ENCODE peak calls at places on chromosomes 2 and 18, in six cellular contexts. V is PC-9, W is GM12865, Z is AG04450, L is AG04449, R is A549. D is an unnamed sample.

GRCh38 chr18:3450358-3451107 is 561 bp downstream of the TGIF1 start:
- DNase-seq in W (peak; percentile 29), R (no peak), Z (no peak), V (no peak), L (no peak), D (peak; percentile 85)

GRCh38 chr2:241658296-241658695 is 20.8 kb downstream of the ATG4B start:
- DNase-seq in L (no peak), Z (no peak), R (no peak), V (no peak), W (no peak), D (no peak)

GRCh38 chr2:239380831-239381708 is 19.8 kb downstream of the HDAC4 start:
- DNase-seq in Z (no peak), W (peak; percentile 51), L (no peak), R (no peak), V (no peak), D (no peak)

GRCh38 chr2:134262666-134263065 is 8.8 kb downstream of the MGAT5 start:
- DNase-seq in L (no peak), V (no peak), R (no peak), Z (no peak), W (peak; percentile 67), D (no peak)

GRCh38 chr2:157415632-157416101 is 28.2 kb downstream of the CYTIP start:
- DNase-seq in R (no peak), Z (no peak), L (no peak), V (no peak), W (no peak), D (no peak)

GRCh38 chr18:2911533-2911932 is 64.7 kb downstream of the EMILIN2 start:
- DNase-seq in W (no peak), V (no peak), Z (no peak), L (no peak), R (no peak), D (no peak)

GRCh38 chr2:171522057-171522803 is at the start of gene CYBRD1:
- DNase-seq in V (peak; percentile 66), R (peak; percentile 45), L (no peak), W (peak; percentile 85), Z (peak; percentile 58), D (peak; percentile 93)

GRCh38 chr18:77249583-77250500 is at the start of gene GALR1:
- DNase-seq in R (no peak), W (no peak), Z (no peak), L (no peak), V (no peak), D (peak; percentile 4)

GRCh38 chr18:45321520-45321919 is 293.8 kb upstream of the SLC14A2 start:
- DNase-seq in W (no peak), R (no peak), Z (no peak), V (no peak), L (no peak), D (no peak)

GRCh38 chr18:54149078-54149697 is 75.3 kb downstream of the MBD2 start:
- DNase-seq in V (peak; percentile 91), Z (peak; percentile 54), W (peak; percentile 85), R (peak; percentile 46), L (peak; percentile 80), D (peak; percentile 92)

GRCh38 chr2:173858297-173858731 is 106.9 kb downstream of the SP3 start:
- DNase-seq in L (no peak), R (no peak), Z (no peak), W (peak; percentile 78), V (no peak), D (no peak)

GRCh38 chr18:21991081-21991534 is 178.3 kb upstream of the GATA6 start:
- DNase-seq in R (no peak), V (no peak), W (no peak), Z (no peak), L (no peak), D (peak; percentile 10)

GRCh38 chr18:46220116-46220515 is 115.9 kb downstream of the HAUS1 start:
- DNase-seq in V (no peak), W (no peak), Z (peak; percentile 72), R (no peak), L (peak; percentile 55), D (peak; percentile 49)

GRCh38 chr2:191488135-191488534 is 189.8 kb upstream of the NABP1 start:
- DNase-seq in W (no peak), V (peak; percentile 42), Z (no peak), R (no peak), L (no peak), D (no peak)

GRCh38 chr18:6109743-6110142 is 214.4 kb upstream of the TMEM200C start:
- DNase-seq in R (no peak), V (no peak), W (no peak), Z (no peak), L (no peak), D (no peak)

DNA sequence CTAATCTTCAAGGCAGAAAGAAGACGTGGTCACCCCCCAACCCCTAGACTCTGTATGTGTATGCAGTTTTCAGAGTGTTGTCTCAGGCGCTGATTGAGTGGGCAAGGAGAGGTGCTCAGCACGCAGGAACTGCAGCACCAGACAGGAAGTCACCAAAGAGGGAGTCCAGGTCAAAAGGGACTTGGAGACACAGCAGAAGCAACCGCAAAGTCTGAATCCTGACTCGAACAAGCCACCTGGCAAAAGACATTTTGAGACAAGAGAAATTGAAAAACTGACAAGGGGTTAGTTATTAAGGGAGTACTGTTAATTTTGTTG is 79.8 kb upstream of the LDLRAD4 start:
- DNase-seq in Z (no peak), R (no peak), L (no peak), V (no peak), W (no peak), D (no peak)
- H3K4me3 ChIP-seq in Z (no peak overlapping the region), R (no peak overlapping the region), L (no peak overlapping the region), V (no peak overlapping the region), W (no peak overlapping the region), D (no peak overlapping the region)

GRCh38 chr2:28546242-28546641 is 50.4 kb downstream of the PLB1 start:
- DNase-seq in Z (no peak), V (no peak), R (no peak), L (no peak), W (no peak), D (no peak)
- TF ChIP-seq CTCF in Z (no peak), V (no peak), R (no peak), L (no peak), W (no peak), D (no peak)

DNA sequence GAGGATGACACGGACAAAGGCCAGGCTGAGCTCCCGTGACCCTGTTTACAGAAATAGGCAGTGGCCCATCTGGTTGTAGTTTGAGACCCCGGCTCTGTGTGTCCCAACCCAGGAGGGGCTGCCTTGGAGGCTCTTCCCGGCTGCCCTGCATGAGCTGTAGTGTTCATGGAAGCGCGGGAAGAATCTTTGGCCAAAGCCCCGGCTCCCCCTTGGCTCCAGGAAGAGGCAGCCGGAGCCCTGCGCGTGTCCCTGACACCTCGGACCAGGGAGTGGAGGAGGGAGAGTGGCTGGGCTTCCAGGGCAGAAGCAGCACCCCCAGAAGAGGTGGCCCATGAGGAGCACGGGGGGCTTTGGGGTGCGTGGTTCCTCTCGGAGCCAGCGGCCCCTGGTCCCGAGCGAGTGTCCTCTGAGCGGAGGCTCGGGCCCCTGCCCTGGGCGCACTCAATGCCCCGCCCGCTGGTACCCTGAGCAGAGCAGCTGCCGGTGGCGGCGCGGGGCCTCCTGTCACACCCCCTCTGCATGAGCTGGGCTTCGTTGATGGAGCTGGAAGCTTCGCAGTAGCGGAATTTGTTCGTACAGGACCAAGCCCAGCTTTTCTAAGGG is 21.7 kb downstream of the GPR35 start:
- DNase-seq in Z (no peak), V (no peak), R (no peak), L (no peak), W (no peak), D (no peak)
- H3K4me3 ChIP-seq in Z (no peak overlapping the region), V (no peak overlapping the region), R (no peak overlapping the region), L (no peak overlapping the region), W (no peak overlapping the region), D (no peak overlapping the region)

DNA sequence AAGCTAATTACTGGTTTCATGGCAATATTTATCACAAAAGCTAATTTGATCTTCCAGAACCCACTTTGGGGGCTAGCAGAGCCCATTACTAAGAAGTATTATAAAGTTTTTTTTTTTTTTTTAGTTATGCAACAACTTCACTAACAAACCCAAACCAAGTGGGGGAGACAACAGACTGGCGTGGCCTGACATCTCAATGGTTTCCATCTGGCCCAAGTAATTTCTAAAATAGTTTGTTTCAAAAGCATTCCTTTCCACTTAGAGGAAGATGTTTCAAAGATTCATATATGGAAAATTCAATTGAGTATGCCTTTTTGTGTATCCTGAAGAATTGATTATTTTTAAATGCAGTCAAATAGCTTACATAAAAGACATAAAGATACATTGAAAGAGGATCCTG is 367.1 kb downstream of the HRH4 start:
- DNase-seq in R (no peak), V (no peak), W (no peak), Z (no peak), L (no peak), D (no peak)
- TF ChIP-seq CTCF in R (no peak), V (no peak), W (no peak), Z (no peak), L (no peak), D (no peak)

DNA sequence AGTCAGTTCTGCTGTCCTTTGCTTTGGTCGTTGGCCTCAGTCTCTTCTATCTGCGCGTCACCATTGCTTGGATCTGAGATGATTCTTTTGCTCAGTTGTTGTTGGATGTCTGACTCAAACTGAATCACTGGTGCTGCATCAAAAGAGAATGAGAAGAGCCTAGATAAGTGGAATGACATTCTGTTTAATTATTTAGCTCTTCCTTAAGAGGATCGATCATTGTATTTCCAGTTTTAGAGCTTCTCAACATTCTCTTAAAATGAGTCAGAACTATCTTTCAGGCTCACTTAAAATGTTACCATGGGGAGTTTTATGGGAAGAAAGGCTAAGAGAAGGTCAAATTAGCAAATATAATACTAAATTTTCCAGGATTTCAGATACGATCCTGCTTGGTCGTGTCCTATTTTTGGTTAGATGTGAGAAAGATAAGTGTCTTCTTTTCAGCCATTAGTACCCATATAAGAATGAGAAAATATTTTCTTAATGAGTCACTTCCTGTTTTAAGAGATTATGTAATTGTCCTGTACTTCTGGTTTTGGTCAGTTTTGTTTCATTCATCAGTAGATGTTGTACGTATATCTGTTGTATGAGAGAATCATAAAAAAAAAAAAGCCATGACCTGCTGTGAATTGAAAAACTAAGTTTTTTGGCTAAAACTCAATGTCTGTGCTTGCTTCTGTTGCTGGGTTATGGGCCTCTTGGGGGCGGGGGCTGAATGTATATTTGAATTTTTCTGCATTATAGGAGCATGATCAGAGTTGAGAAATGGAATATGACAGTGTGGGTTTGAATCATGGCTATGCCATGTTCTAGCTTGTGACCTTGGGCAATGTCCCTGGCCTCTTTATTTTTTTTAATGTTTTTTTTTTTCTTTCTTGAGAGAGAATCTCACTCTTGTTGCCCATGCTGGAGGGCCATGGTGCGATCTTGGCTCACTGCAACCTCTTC is 31.5 kb upstream of the CASP10 start:
- DNase-seq in Z (peak; percentile 39), V (peak; percentile 87), L (peak; percentile 73), R (peak; percentile 77), W (peak; percentile 49), D (peak; percentile 80)
- H3K4me3 ChIP-seq in Z (no peak overlapping the region), V (peak overlapping the region; percentile 23), L (peak overlapping the region; percentile 3), R (peak overlapping the region; percentile 23), W (no peak overlapping the region), D (no peak overlapping the region)

GRCh38 chr2:42385225-42385624 is 24.2 kb upstream of the COX7A2L start:
- DNase-seq in W (no peak), L (no peak), Z (no peak), V (peak; percentile 28), R (no peak), D (no peak)
- TF ChIP-seq CTCF in W (no peak), L (peak; percentile 24), Z (peak; percentile 36), V (peak; percentile 46), R (peak; percentile 46), D (peak; percentile 23)

GRCh38 chr2:175256806-175257585 is 75.5 kb upstream of the ATP5MC3 start:
- DNase-seq in W (no peak), Z (no peak), R (no peak), L (no peak), V (no peak), D (no peak)
- H3K4me3 ChIP-seq in W (no peak overlapping the region), Z (no peak overlapping the region), R (no peak overlapping the region), L (no peak overlapping the region), V (no peak overlapping the region), D (no peak overlapping the region)

D was measured in fibroblast of the aortic adventitia.